ENCODE peak calls at places on chromosomes 11 and 22, in five cellular contexts. S, P, U, X and B are unnamed samples. For H3K4me1, the result is how much of the 10 kb centered on the place peaks cover.

GRCh38 chr11:95593101-95593500 is 196.5 kb downstream of the FAM76B start:
- DNase-seq in S (no peak), X (peak), P (no peak), U (no peak), B (no peak)

GRCh38 chr22:33684059-33684458 is 236.2 kb downstream of the LARGE1 start:
- DNase-seq in U (no peak), P (no peak), X (no peak), S (no peak), B (no peak)

GRCh38 chr11:83694191-83694905 is 408.2 kb upstream of the CCDC90B start:
- DNase-seq in U (no peak), X (no peak), P (no peak), S (no peak), B (no peak)

GRCh38 chr22:19791243-19791642 is 30.7 kb downstream of the TBX1 start:
- DNase-seq in X (no peak), U (no peak), P (no peak), S (no peak), B (no peak)

GRCh38 chr11:34749666-34750659 is 129.1 kb downstream of the EHF start:
- DNase-seq in U (no peak), P (no peak), S (no peak), X (peak), B (no peak)

GRCh38 chr11:95821640-95822039 is 31.3 kb downstream of the CEP57 start:
- DNase-seq in X (peak), S (no peak), U (no peak), P (no peak), B (no peak)

GRCh38 chr11:60919320-60919719 is 4.9 kb upstream of the TMEM132A start:
- DNase-seq in X (no peak), S (no peak), P (no peak), U (no peak), B (no peak)

GRCh38 chr11:1548221-1549070 is 23.6 kb downstream of the DUSP8 start:
- DNase-seq in X (peak), U (no peak), P (no peak), S (peak), B (no peak)

GRCh38 chr11:109726061-109726460 is 304.1 kb downstream of the C11orf87 start:
- DNase-seq in X (no peak), P (no peak), U (no peak), S (no peak), B (no peak)

GRCh38 chr11:109729761-109730160 is 307.8 kb downstream of the C11orf87 start:
- DNase-seq in X (no peak), P (no peak), S (no peak), U (peak), B (no peak)

GRCh38 chr11:109731451-109731850 is 309.5 kb downstream of the C11orf87 start:
- DNase-seq in U (no peak), P (no peak), S (no peak), X (no peak), B (no peak)

GRCh38 chr11:109730669-109731068 is 308.7 kb downstream of the C11orf87 start:
- DNase-seq in P (no peak), S (no peak), X (no peak), U (no peak), B (no peak)

DNA sequence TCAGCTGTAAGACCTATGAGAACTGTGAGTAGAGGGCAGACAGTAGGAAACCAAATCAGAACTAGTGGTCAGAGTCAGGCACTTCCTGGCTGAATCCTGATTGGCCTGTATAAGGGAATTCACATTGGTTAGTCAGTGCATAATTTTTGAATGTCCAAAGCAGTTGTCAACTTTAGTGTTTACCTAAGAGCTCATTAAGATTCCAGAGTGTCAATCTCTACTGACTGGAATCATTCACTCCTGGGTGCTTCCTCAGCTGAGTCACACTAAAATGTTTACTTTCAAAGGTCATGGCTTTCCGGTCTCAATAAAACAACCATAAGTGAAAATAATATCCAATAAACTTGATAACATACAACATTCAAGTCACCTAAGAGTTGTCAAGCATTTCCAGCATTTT is 306.1 kb downstream of the C11orf87 start:
- DNase-seq in S (no peak), U (no peak), X (no peak), P (no peak), B (no peak)
- H2AFZ ChIP-seq in S (no peak), U (no peak), X (no peak), P (no peak), B (no peak)

GRCh38 chr11:129145276-129145675 is 46.8 kb downstream of the ARHGAP32 start:
- DNase-seq in X (peak), S (no peak), P (no peak), U (no peak), B (no peak)
- H3K4me1 ChIP-seq in X (under half), S (under half), P (under half), U (under half), B (under half)

DNA sequence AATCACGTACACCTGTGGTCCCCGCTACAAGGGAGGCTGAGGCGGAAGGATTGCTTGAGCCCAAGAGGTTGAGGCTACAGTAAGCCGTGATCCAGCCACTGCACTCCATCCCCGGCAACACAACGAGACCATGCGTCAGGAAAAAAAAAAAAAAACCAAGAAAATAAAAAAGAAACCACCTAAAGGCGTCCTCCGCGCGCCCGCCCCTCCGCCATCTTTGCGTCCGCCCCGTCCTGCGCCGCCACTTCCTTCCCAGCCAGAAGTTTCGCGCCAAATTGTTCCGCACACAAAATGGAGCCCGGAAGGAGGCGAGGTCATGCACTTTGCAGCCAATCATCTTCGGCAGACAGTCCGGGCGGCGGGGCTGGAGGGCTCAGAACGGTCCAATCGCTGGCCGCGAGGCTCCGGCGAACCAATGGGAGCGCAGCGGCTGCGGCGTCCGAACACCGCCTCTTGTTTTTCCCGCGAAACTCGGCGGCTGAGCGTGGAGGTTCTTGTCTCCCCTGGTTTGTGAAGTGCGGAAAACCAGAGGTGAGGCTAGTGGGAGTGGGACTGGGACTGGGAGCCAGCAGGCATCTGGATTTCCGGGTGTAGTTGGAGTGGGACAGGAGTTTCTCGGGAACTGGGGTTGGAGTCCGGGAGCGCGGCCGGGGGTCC is at the start of gene MCM5:
- DNase-seq in X (peak), P (peak), S (peak), U (peak), B (peak)
- H2AFZ ChIP-seq in X (peak), P (peak), S (peak), U (peak), B (peak)

DNA sequence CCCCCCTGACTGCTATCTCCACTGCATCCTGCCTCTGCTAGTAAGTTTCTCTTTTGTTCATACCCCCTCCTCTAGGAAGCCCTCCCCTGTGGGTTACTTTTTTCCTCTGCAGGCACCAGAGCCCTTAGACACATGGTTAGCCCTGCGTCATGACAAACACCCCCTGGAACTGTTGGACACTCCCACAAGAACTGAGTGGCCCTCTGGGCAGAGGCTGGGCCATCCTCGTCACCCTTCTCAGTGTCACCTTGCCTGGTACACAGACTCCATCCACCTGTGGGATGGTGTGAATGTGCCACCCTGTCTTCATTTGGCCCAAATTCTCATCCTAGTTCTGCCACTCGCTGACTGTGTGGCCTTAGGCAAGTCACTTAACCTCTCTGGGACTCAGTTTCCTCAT is 4.1 kb upstream of the RAB3IL1 start:
- DNase-seq in X (no peak), U (no peak), P (no peak), S (no peak), B (no peak)
- H3K4me1 ChIP-seq in X (under half), U (under half), P (under half), S (under half), B (under half)

GRCh38 chr22:43018615-43019014 is 3.7 kb upstream of the PACSIN2 start:
- DNase-seq in U (no peak), X (no peak), S (no peak), P (no peak), B (no peak)
- H2AFZ ChIP-seq in U (no peak), X (no peak), S (no peak), P (no peak), B (peak)

GRCh38 chr11:130121430-130121978 is 38.1 kb upstream of the ST14 start:
- DNase-seq in P (no peak), S (no peak), X (peak), U (no peak), B (no peak)

GRCh38 chr11:130118636-130119387 is 40.8 kb upstream of the ST14 start:
- DNase-seq in U (peak), X (no peak), S (no peak), P (no peak), B (no peak)

GRCh38 chr11:130122141-130122575 is 37.4 kb upstream of the ST14 start:
- DNase-seq in S (no peak), P (no peak), U (no peak), X (no peak), B (no peak)

GRCh38 chr11:130118165-130118564 is 41.4 kb upstream of the ST14 start:
- DNase-seq in S (no peak), U (peak), X (no peak), P (no peak), B (no peak)

GRCh38 chr11:130120045-130120444 is 39.5 kb upstream of the ST14 start:
- DNase-seq in S (no peak), U (no peak), P (no peak), X (no peak), B (no peak)
- H3K4me1 ChIP-seq in S (under half), U (under half), P (under half), X (under half), B (under half)

DNA sequence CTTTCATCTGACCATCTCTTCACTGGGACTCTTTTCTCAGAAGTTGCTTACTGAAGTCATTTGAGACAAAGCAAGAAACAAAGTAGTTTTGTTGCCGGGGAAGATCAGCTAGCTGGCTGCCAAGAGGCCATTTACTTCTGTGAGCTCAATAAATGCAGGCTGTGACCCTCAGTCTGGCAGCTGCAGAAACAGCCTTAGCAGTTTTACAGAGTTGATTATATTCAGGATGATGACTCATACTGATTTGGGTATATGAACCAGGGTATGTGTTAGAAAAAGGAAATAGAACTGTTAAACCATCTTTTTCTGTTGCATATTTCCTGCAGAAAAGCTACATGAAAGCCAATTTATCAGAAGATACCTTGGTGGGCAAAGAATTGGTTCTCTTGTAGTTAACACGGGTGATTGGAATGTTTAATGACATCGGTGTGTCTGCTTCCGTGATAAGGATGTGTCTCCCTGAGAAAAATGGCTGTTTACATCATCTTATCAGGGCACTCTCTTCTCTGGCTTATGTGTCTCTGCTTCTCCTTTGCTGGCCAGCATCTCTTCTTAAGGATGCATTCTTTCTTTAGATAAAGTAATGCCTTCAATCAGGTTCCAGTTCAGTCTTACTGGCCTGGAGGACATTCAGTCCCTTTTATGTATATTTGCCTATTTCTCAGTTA is 18.5 kb downstream of the FIBIN start:
- DNase-seq in U (no peak), P (peak), S (peak), X (peak), B (no peak)
- H2AFZ ChIP-seq in U (no peak), P (peak), S (peak), X (no peak), B (peak)